ENCODE peak calls at places on chromosome 3, in nine cellular contexts. One of them, this sample, is unnamed. For H3K4me1, the result is how much of the 10 kb centered on the place peaks cover.

GRCh38 chr3:13051066-13051465 is 22.2 kb downstream of the IQSEC1 start:
- DNase-seq in cardiac muscle cell: no peak
- DNase-seq in Panc1: no peak
- DNase-seq in aorta: peak
- DNase-seq in sigmoid colon: no peak
- DNase-seq in K562: no peak
- DNase-seq in Caco-2: no peak
- DNase-seq in tibial nerve: no peak
- DNase-seq in neural progenitor cell: peak
- DNase-seq in this sample: no peak

GRCh38 chr3:23004971-23005370 is 198.2 kb upstream of the UBE2E2 start:
- DNase-seq in cardiac muscle cell: peak
- DNase-seq in Panc1: peak
- DNase-seq in aorta: no peak
- DNase-seq in sigmoid colon: no peak
- DNase-seq in K562: no peak
- DNase-seq in Caco-2: no peak
- DNase-seq in tibial nerve: no peak
- DNase-seq in neural progenitor cell: no peak
- DNase-seq in this sample: peak

GRCh38 chr3:12601072-12601471 is 44.2 kb downstream of the MKRN2 start:
- DNase-seq in cardiac muscle cell: peak
- DNase-seq in Panc1: no peak
- DNase-seq in aorta: no peak
- DNase-seq in sigmoid colon: no peak
- DNase-seq in K562: no peak
- DNase-seq in Caco-2: no peak
- DNase-seq in tibial nerve: no peak
- DNase-seq in neural progenitor cell: no peak
- DNase-seq in this sample: no peak

GRCh38 chr3:185900228-185900627 is 37.6 kb downstream of the TRA2B start:
- DNase-seq in cardiac muscle cell: peak
- DNase-seq in Panc1: peak
- DNase-seq in aorta: peak
- DNase-seq in sigmoid colon: no peak
- DNase-seq in K562: peak
- DNase-seq in Caco-2: no peak
- DNase-seq in tibial nerve: no peak
- DNase-seq in neural progenitor cell: no peak
- DNase-seq in this sample: peak

GRCh38 chr3:41357271-41357670 is 158.0 kb downstream of the CTNNB1 start:
- DNase-seq in cardiac muscle cell: no peak
- DNase-seq in Panc1: no peak
- DNase-seq in aorta: no peak
- DNase-seq in sigmoid colon: no peak
- DNase-seq in K562: no peak
- DNase-seq in Caco-2: no peak
- DNase-seq in tibial nerve: no peak
- DNase-seq in neural progenitor cell: no peak
- DNase-seq in this sample: no peak

GRCh38 chr3:25423780-25424179 is 4.3 kb upstream of the RARB start:
- DNase-seq in cardiac muscle cell: peak
- DNase-seq in Panc1: no peak
- DNase-seq in aorta: no peak
- DNase-seq in sigmoid colon: no peak
- DNase-seq in K562: no peak
- DNase-seq in Caco-2: no peak
- DNase-seq in tibial nerve: no peak
- DNase-seq in neural progenitor cell: no peak
- DNase-seq in this sample: peak

GRCh38 chr3:124772081-124772831 is 42.0 kb downstream of the UMPS start:
- DNase-seq in cardiac muscle cell: peak
- DNase-seq in Panc1: no peak
- DNase-seq in aorta: peak
- DNase-seq in sigmoid colon: no peak
- DNase-seq in K562: peak
- DNase-seq in Caco-2: no peak
- DNase-seq in tibial nerve: no peak
- DNase-seq in neural progenitor cell: no peak
- DNase-seq in this sample: peak

GRCh38 chr3:42691861-42692666 is 6.7 kb downstream of the KLHL40 start:
- DNase-seq in cardiac muscle cell: no peak
- DNase-seq in Panc1: no peak
- DNase-seq in aorta: peak
- DNase-seq in sigmoid colon: peak
- DNase-seq in K562: no peak
- DNase-seq in Caco-2: no peak
- DNase-seq in tibial nerve: no peak
- DNase-seq in neural progenitor cell: no peak
- DNase-seq in this sample: no peak

GRCh38 chr3:45054196-45054857 is 28.2 kb downstream of the CLEC3B start:
- DNase-seq in cardiac muscle cell: peak
- DNase-seq in Panc1: no peak
- DNase-seq in aorta: no peak
- DNase-seq in sigmoid colon: no peak
- DNase-seq in K562: no peak
- DNase-seq in Caco-2: no peak
- DNase-seq in tibial nerve: no peak
- DNase-seq in neural progenitor cell: no peak
- DNase-seq in this sample: no peak

GRCh38 chr3:45554001-45554691 is 40.4 kb upstream of the LIMD1 start:
- DNase-seq in cardiac muscle cell: peak
- DNase-seq in Panc1: no peak
- DNase-seq in aorta: peak
- DNase-seq in sigmoid colon: peak
- DNase-seq in K562: peak
- DNase-seq in Caco-2: no peak
- DNase-seq in tibial nerve: no peak
- DNase-seq in neural progenitor cell: no peak
- DNase-seq in this sample: no peak

GRCh38 chr3:189419022-189419421 is 212.2 kb upstream of the TP63 start:
- DNase-seq in cardiac muscle cell: no peak
- DNase-seq in Panc1: no peak
- DNase-seq in aorta: no peak
- DNase-seq in sigmoid colon: no peak
- DNase-seq in K562: no peak
- DNase-seq in Caco-2: no peak
- DNase-seq in tibial nerve: no peak
- DNase-seq in neural progenitor cell: no peak
- DNase-seq in this sample: no peak

GRCh38 chr3:42102569-42102968 is 11.4 kb downstream of the TRAK1 start:
- DNase-seq in cardiac muscle cell: no peak
- DNase-seq in Panc1: no peak
- DNase-seq in aorta: no peak
- DNase-seq in sigmoid colon: no peak
- DNase-seq in K562: no peak
- DNase-seq in Caco-2: no peak
- DNase-seq in tibial nerve: no peak
- DNase-seq in neural progenitor cell: no peak
- DNase-seq in this sample: no peak

GRCh38 chr3:87900061-87900460 is 158.7 kb downstream of the CGGBP1 start:
- DNase-seq in cardiac muscle cell: no peak
- DNase-seq in Panc1: no peak
- DNase-seq in aorta: no peak
- DNase-seq in sigmoid colon: no peak
- DNase-seq in K562: no peak
- DNase-seq in Caco-2: no peak
- DNase-seq in tibial nerve: no peak
- DNase-seq in neural progenitor cell: peak
- DNase-seq in this sample: no peak

GRCh38 chr3:153911111-153911510 is 210.1 kb upstream of the ARHGEF26 start:
- DNase-seq in cardiac muscle cell: no peak
- DNase-seq in Panc1: no peak
- DNase-seq in aorta: no peak
- DNase-seq in sigmoid colon: no peak
- DNase-seq in K562: no peak
- DNase-seq in Caco-2: no peak
- DNase-seq in tibial nerve: no peak
- DNase-seq in neural progenitor cell: no peak
- DNase-seq in this sample: no peak

GRCh38 chr3:153901991-153902390 is 219.2 kb upstream of the ARHGEF26 start:
- DNase-seq in cardiac muscle cell: no peak
- DNase-seq in Panc1: no peak
- DNase-seq in aorta: no peak
- DNase-seq in sigmoid colon: no peak
- DNase-seq in K562: no peak
- DNase-seq in Caco-2: no peak
- DNase-seq in tibial nerve: no peak
- DNase-seq in neural progenitor cell: no peak
- DNase-seq in this sample: peak

GRCh38 chr3:153910387-153910786 is 210.8 kb upstream of the ARHGEF26 start:
- DNase-seq in cardiac muscle cell: no peak
- DNase-seq in Panc1: no peak
- DNase-seq in aorta: no peak
- DNase-seq in sigmoid colon: no peak
- DNase-seq in K562: no peak
- DNase-seq in Caco-2: no peak
- DNase-seq in tibial nerve: no peak
- DNase-seq in neural progenitor cell: no peak
- DNase-seq in this sample: no peak

GRCh38 chr3:153903430-153903829 is 217.8 kb upstream of the ARHGEF26 start:
- DNase-seq in cardiac muscle cell: no peak
- DNase-seq in Panc1: no peak
- DNase-seq in aorta: no peak
- DNase-seq in sigmoid colon: no peak
- DNase-seq in K562: no peak
- DNase-seq in Caco-2: no peak
- DNase-seq in tibial nerve: no peak
- DNase-seq in neural progenitor cell: peak
- DNase-seq in this sample: no peak

GRCh38 chr3:153906366-153906765 is 214.8 kb upstream of the ARHGEF26 start:
- DNase-seq in cardiac muscle cell: no peak
- DNase-seq in Panc1: no peak
- DNase-seq in aorta: no peak
- DNase-seq in sigmoid colon: no peak
- DNase-seq in K562: no peak
- DNase-seq in Caco-2: no peak
- DNase-seq in tibial nerve: no peak
- DNase-seq in neural progenitor cell: no peak
- DNase-seq in this sample: no peak
- H3K4me3 ChIP-seq in cardiac muscle cell: no peak
- H3K4me3 ChIP-seq in Panc1: no peak
- H3K4me3 ChIP-seq in aorta: no peak
- H3K4me3 ChIP-seq in sigmoid colon: no peak
- H3K4me3 ChIP-seq in K562: no peak
- H3K4me3 ChIP-seq in Caco-2: no peak
- H3K4me3 ChIP-seq in tibial nerve: no peak
- H3K4me3 ChIP-seq in neural progenitor cell: no peak
- H3K4me3 ChIP-seq in this sample: no peak

DNA sequence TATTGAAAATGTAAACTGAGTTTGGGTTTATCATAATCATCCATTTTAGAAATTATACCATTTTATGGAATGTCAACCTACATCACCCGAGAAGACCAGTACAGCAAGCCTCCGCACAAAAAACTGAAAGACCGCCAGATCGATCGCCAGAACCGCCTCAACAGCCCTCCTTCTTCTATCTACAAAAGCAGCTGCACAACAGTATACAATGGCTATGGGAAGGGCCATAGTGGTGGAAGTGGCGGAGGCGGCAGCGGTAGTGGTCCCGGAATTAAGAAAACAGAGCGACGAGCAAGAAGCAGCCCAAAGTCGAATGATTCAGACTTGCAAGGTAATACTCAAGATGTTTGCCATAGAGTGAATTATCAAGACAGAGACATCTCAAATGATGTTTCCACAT is 197.0 kb downstream of the GHSR start:
- DNase-seq in cardiac muscle cell: no peak
- DNase-seq in Panc1: no peak
- DNase-seq in aorta: no peak
- DNase-seq in sigmoid colon: no peak
- DNase-seq in K562: no peak
- DNase-seq in Caco-2: no peak
- DNase-seq in tibial nerve: no peak
- DNase-seq in neural progenitor cell: no peak
- DNase-seq in this sample: no peak
- H3K4me1 ChIP-seq in cardiac muscle cell: under half
- H3K4me1 ChIP-seq in Panc1: under half
- H3K4me1 ChIP-seq in aorta: under half
- H3K4me1 ChIP-seq in sigmoid colon: under half
- H3K4me1 ChIP-seq in K562: under half
- H3K4me1 ChIP-seq in Caco-2: under half
- H3K4me1 ChIP-seq in tibial nerve: under half
- H3K4me1 ChIP-seq in neural progenitor cell: under half
- H3K4me1 ChIP-seq in this sample: under half

GRCh38 chr3:196721097-196721496 is 8.9 kb downstream of the PIGX start:
- DNase-seq in cardiac muscle cell: no peak
- DNase-seq in Panc1: no peak
- DNase-seq in aorta: no peak
- DNase-seq in sigmoid colon: no peak
- DNase-seq in K562: no peak
- DNase-seq in Caco-2: no peak
- DNase-seq in tibial nerve: no peak
- DNase-seq in neural progenitor cell: no peak
- DNase-seq in this sample: no peak

DNA sequence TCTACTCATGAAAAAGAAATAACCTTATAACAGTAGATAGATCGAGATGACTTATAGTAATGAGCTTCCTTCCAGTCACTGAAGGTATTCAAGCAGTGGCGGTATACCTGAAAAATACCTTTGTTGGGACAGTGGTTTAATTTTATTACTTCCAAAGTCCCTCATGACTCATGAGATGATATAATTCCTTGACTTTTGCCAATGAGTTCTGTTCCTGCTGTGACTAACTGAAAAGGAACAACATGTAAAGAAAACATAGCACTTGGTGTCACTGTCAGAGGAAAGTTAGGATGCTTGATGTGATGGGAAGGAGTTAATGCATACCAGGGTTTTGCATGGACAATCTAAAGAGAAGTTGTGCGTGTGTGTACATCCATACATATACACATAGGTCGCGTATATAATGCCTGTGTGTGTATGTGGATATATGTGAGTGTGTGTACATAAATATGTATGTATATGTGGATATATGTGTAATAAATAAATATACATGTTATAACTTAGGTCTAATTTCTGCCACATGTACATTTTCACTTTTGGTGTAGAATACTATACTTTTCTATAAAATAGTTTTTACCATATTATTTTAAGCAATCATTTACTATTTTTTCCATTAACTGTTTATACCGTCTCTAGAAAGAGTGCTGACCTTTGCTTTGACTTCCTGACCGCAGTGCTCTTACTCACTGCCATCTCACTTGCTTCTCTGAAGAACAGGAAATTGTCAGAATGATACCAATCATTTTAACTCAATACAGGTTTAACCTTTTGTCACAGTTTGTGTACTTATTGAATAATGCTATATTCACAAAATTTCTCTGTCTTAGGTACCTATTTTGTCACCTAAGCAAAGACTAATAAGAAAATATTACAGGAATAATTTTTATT is 12.6 kb upstream of the PAK2 start:
- DNase-seq in cardiac muscle cell: peak
- DNase-seq in Panc1: peak
- DNase-seq in aorta: no peak
- DNase-seq in sigmoid colon: no peak
- DNase-seq in K562: no peak
- DNase-seq in Caco-2: no peak
- DNase-seq in tibial nerve: no peak
- DNase-seq in neural progenitor cell: no peak
- DNase-seq in this sample: no peak
- H3K4me3 ChIP-seq in cardiac muscle cell: no peak
- H3K4me3 ChIP-seq in Panc1: no peak
- H3K4me3 ChIP-seq in aorta: no peak
- H3K4me3 ChIP-seq in sigmoid colon: no peak
- H3K4me3 ChIP-seq in K562: no peak
- H3K4me3 ChIP-seq in Caco-2: no peak
- H3K4me3 ChIP-seq in tibial nerve: no peak
- H3K4me3 ChIP-seq in neural progenitor cell: no peak
- H3K4me3 ChIP-seq in this sample: no peak

GRCh38 chr3:58356054-58356453 is 23.4 kb downstream of the PXK start:
- DNase-seq in cardiac muscle cell: no peak
- DNase-seq in Panc1: no peak
- DNase-seq in aorta: no peak
- DNase-seq in sigmoid colon: no peak
- DNase-seq in K562: no peak
- DNase-seq in Caco-2: no peak
- DNase-seq in tibial nerve: no peak
- DNase-seq in neural progenitor cell: no peak
- DNase-seq in this sample: no peak
- H3K4me1 ChIP-seq in cardiac muscle cell: under half
- H3K4me1 ChIP-seq in Panc1: under half
- H3K4me1 ChIP-seq in aorta: under half
- H3K4me1 ChIP-seq in sigmoid colon: under half
- H3K4me1 ChIP-seq in K562: under half
- H3K4me1 ChIP-seq in Caco-2: under half
- H3K4me1 ChIP-seq in tibial nerve: under half
- H3K4me1 ChIP-seq in neural progenitor cell: under half
- H3K4me1 ChIP-seq in this sample: under half